ENCODE peak calls at places on chromosomes 12 and 14, in six cellular contexts. One of them, this sample, is unnamed.

GRCh38 chr14:24943024-24943423 is 106.9 kb downstream of the STXBP6 start:
- DNase-seq in WTC11: peak
- DNase-seq in heart left ventricle: no peak
- DNase-seq in NCI-H526 treated with DMSO at 0.1 percent for 48 hours: no peak
- DNase-seq in AG04450: no peak
- DNase-seq in posterior cingulate gyrus: no peak
- DNase-seq in this sample: no peak

GRCh38 chr12:103012884-103013283 is 55.4 kb downstream of the ASCL1 start:
- DNase-seq in AG04450: no peak
- DNase-seq in posterior cingulate gyrus: peak
- DNase-seq in heart left ventricle: no peak
- DNase-seq in WTC11: peak
- DNase-seq in NCI-H526 treated with DMSO at 0.1 percent for 48 hours: no peak
- DNase-seq in this sample: no peak

GRCh38 chr12:52052471-52053186 is 1.4 kb downstream of the NR4A1 start:
- DNase-seq in heart left ventricle: peak
- DNase-seq in WTC11: no peak
- DNase-seq in NCI-H526 treated with DMSO at 0.1 percent for 48 hours: no peak
- DNase-seq in AG04450: no peak
- DNase-seq in posterior cingulate gyrus: no peak
- DNase-seq in this sample: no peak

GRCh38 chr12:3173008-3173553 is 95.9 kb downstream of the TSPAN9 start:
- DNase-seq in AG04450: no peak
- DNase-seq in posterior cingulate gyrus: no peak
- DNase-seq in NCI-H526 treated with DMSO at 0.1 percent for 48 hours: no peak
- DNase-seq in WTC11: no peak
- DNase-seq in heart left ventricle: no peak
- DNase-seq in this sample: no peak

GRCh38 chr14:44462372-44462771 is 44.7 kb downstream of the FSCB start:
- DNase-seq in posterior cingulate gyrus: no peak
- DNase-seq in heart left ventricle: no peak
- DNase-seq in AG04450: no peak
- DNase-seq in NCI-H526 treated with DMSO at 0.1 percent for 48 hours: no peak
- DNase-seq in WTC11: no peak
- DNase-seq in this sample: no peak

GRCh38 chr14:68961361-68961760 is 17.7 kb downstream of the ACTN1 start:
- DNase-seq in AG04450: no peak
- DNase-seq in WTC11: no peak
- DNase-seq in heart left ventricle: no peak
- DNase-seq in posterior cingulate gyrus: no peak
- DNase-seq in NCI-H526 treated with DMSO at 0.1 percent for 48 hours: no peak
- DNase-seq in this sample: no peak

GRCh38 chr14:102675396-102675795 is 82.9 kb downstream of the RCOR1 start:
- DNase-seq in WTC11: no peak
- DNase-seq in heart left ventricle: no peak
- DNase-seq in posterior cingulate gyrus: no peak
- DNase-seq in AG04450: no peak
- DNase-seq in NCI-H526 treated with DMSO at 0.1 percent for 48 hours: no peak
- DNase-seq in this sample: no peak

GRCh38 chr12:106248177-106248848 is 493 bp upstream of the CKAP4 start:
- DNase-seq in NCI-H526 treated with DMSO at 0.1 percent for 48 hours: no peak
- DNase-seq in heart left ventricle: peak
- DNase-seq in WTC11: peak
- DNase-seq in AG04450: no peak
- DNase-seq in posterior cingulate gyrus: peak
- DNase-seq in this sample: peak

GRCh38 chr12:109732321-109733305 is 19.0 kb downstream of the FAM222A start:
- DNase-seq in NCI-H526 treated with DMSO at 0.1 percent for 48 hours: no peak
- DNase-seq in AG04450: no peak
- DNase-seq in heart left ventricle: no peak
- DNase-seq in WTC11: peak
- DNase-seq in posterior cingulate gyrus: peak
- DNase-seq in this sample: no peak

GRCh38 chr12:124490584-124491305 is 76.7 kb downstream of the NCOR2 start:
- DNase-seq in WTC11: no peak
- DNase-seq in heart left ventricle: peak
- DNase-seq in NCI-H526 treated with DMSO at 0.1 percent for 48 hours: no peak
- DNase-seq in AG04450: no peak
- DNase-seq in posterior cingulate gyrus: peak
- DNase-seq in this sample: no peak

GRCh38 chr14:89249296-89249565 is 167.8 kb downstream of the FOXN3 start:
- DNase-seq in posterior cingulate gyrus: no peak
- DNase-seq in heart left ventricle: no peak
- DNase-seq in WTC11: no peak
- DNase-seq in AG04450: no peak
- DNase-seq in NCI-H526 treated with DMSO at 0.1 percent for 48 hours: no peak
- DNase-seq in this sample: no peak

This sample was measured in GM04503.